ENCODE peak calls at places on chromosomes 5 and 9, in ten cellular contexts. Y is esophagus squamous epithelium; D is upper lobe of right lung; W is psoas muscle; C is IMR-90; T is stomach; F is adrenal gland; G is CD4-positive, alpha-beta memory T cell; Z is colonic mucosa; N is PC-9. O is an unnamed sample.
A peak's percentile ranks its signal among the peaks of the same experiment; 100 is the strongest.

GRCh38 chr5:71748360-71748759 is 29.3 kb downstream of the CARTPT start:
- DNase-seq in Y (no peak), D (no peak), W (peak; percentile 12), C (no peak), T (peak; percentile 97), F (peak; percentile 69), G (no peak), Z (peak; percentile 88), N (no peak), O (no peak)

GRCh38 chr9:98396236-98396635 is 140.8 kb upstream of the TBC1D2 start:
- DNase-seq in Y (no peak), D (no peak), W (no peak), C (no peak), T (no peak), F (no peak), G (no peak), Z (no peak), N (no peak), O (no peak)

GRCh38 chr9:137733429-137733828 is 114.6 kb downstream of the EHMT1 start:
- DNase-seq in Y (no peak), D (no peak), W (no peak), C (no peak), T (no peak), F (no peak), G (no peak), Z (no peak), N (no peak), O (no peak)

GRCh38 chr5:42495908-42496307 is 72.7 kb downstream of the GHR start:
- DNase-seq in Y (no peak), D (no peak), W (no peak), C (no peak), T (no peak), F (peak; percentile 45), G (no peak), Z (no peak), N (peak; percentile 33), O (no peak)

GRCh38 chr9:122033775-122034373 is 59.2 kb downstream of the TTLL11 start:
- DNase-seq in Y (no peak), D (no peak), W (no peak), C (no peak), T (no peak), F (no peak), G (no peak), Z (no peak), N (no peak), O (no peak)

GRCh38 chr9:133098104-133098754 is 22.8 kb downstream of the RALGDS start:
- DNase-seq in Y (no peak), D (peak; percentile 61), W (no peak), C (no peak), T (no peak), F (peak; percentile 22), G (no peak), Z (no peak), N (no peak), O (no peak)

GRCh38 chr5:34411470-34412346 is 244.4 kb upstream of the RAI14 start:
- DNase-seq in Y (no peak), D (no peak), W (no peak), C (peak; percentile 47), T (no peak), F (no peak), G (no peak), Z (no peak), N (no peak), O (no peak)

GRCh38 chr9:130239363-130239695 is 26.2 kb upstream of the HMCN2 start:
- DNase-seq in Y (no peak), D (no peak), W (no peak), C (no peak), T (no peak), F (no peak), G (no peak), Z (no peak), N (no peak), O (no peak)

GRCh38 chr9:4371108-4371507 is 71.2 kb upstream of the GLIS3 start:
- DNase-seq in Y (no peak), D (no peak), W (no peak), C (peak; percentile 92), T (no peak), F (no peak), G (no peak), Z (no peak), N (no peak), O (no peak)

GRCh38 chr9:107243757-107244156 is 39.3 kb upstream of the RAD23B start:
- DNase-seq in Y (no peak), D (no peak), W (no peak), C (peak; percentile 83), T (peak; percentile 29), F (no peak), G (no peak), Z (peak; percentile 82), N (peak; percentile 99), O (no peak)

GRCh38 chr9:89234636-89235035 is 56.0 kb upstream of the SHC3 start:
- DNase-seq in Y (no peak), D (peak; percentile 80), W (peak; percentile 15), C (peak; percentile 13), T (no peak), F (peak; percentile 22), G (no peak), Z (no peak), N (no peak), O (no peak)

GRCh38 chr9:72612449-72612848 is 91.0 kb downstream of the TMC1 start:
- DNase-seq in Y (no peak), D (no peak), W (no peak), C (no peak), T (no peak), F (no peak), G (no peak), Z (no peak), N (no peak), O (no peak)

GRCh38 chr9:101326501-101326900 is 58.3 kb downstream of the BAAT start:
- DNase-seq in Y (no peak), D (no peak), W (no peak), C (no peak), T (no peak), F (no peak), G (no peak), Z (no peak), N (no peak), O (no peak)

GRCh38 chr5:73382412-73382795 is 66.2 kb downstream of the FOXD1 start:
- DNase-seq in Y (no peak), D (no peak), W (no peak), C (no peak), T (no peak), F (no peak), G (no peak), Z (no peak), N (no peak), O (no peak)

GRCh38 chr5:73380052-73380451 is 68.5 kb downstream of the FOXD1 start:
- DNase-seq in Y (no peak), D (no peak), W (no peak), C (no peak), T (no peak), F (no peak), G (no peak), Z (no peak), N (no peak), O (no peak)

GRCh38 chr5:73379435-73379834 is 69.1 kb downstream of the FOXD1 start:
- DNase-seq in Y (no peak), D (no peak), W (no peak), C (no peak), T (no peak), F (no peak), G (no peak), Z (no peak), N (no peak), O (no peak)

GRCh38 chr5:73380710-73381586 is 67.6 kb downstream of the FOXD1 start:
- DNase-seq in Y (no peak), D (peak; percentile 63), W (no peak), C (no peak), T (no peak), F (no peak), G (no peak), Z (no peak), N (no peak), O (no peak)

GRCh38 chr5:73381587-73382411 is 66.8 kb downstream of the FOXD1 start:
- DNase-seq in Y (no peak), D (no peak), W (no peak), C (no peak), T (no peak), F (no peak), G (peak; percentile 13), Z (no peak), N (no peak), O (no peak)
- H3K9me3 ChIP-seq in Y (no peaks in the 10 kb centered on the region), D (no peaks in the 10 kb centered on the region), W (peaks cover 7% of the 10 kb centered on the region), C (peaks cover 15% of the 10 kb centered on the region), T (peaks cover 26% of the 10 kb centered on the region), F (no peaks in the 10 kb centered on the region), G (no peaks in the 10 kb centered on the region), Z (no peaks in the 10 kb centered on the region), N (peaks cover 17% of the 10 kb centered on the region), O (no peaks in the 10 kb centered on the region)

GRCh38 chr9:90822866-90823265 is 21.2 kb downstream of the SYK start:
- DNase-seq in Y (no peak), D (no peak), W (no peak), C (no peak), T (no peak), F (no peak), G (no peak), Z (no peak), N (no peak), O (no peak)
- H3K9me3 ChIP-seq in Y (no peaks in the 10 kb centered on the region), D (no peaks in the 10 kb centered on the region), W (no peaks in the 10 kb centered on the region), C (no peaks in the 10 kb centered on the region), T (no peaks in the 10 kb centered on the region), F (no peaks in the 10 kb centered on the region), G (peaks cover 4% of the 10 kb centered on the region), Z (no peaks in the 10 kb centered on the region), N (peaks cover 6% of the 10 kb centered on the region), O (no peaks in the 10 kb centered on the region)

GRCh38 chr5:43691275-43691674 is 88.3 kb downstream of the NNT start:
- DNase-seq in Y (no peak), D (no peak), W (no peak), C (no peak), T (no peak), F (no peak), G (no peak), Z (no peak), N (no peak), O (no peak)

GRCh38 chr5:43694027-43694426 is 91.0 kb downstream of the NNT start:
- DNase-seq in Y (no peak), D (no peak), W (no peak), C (no peak), T (no peak), F (no peak), G (no peak), Z (no peak), N (no peak), O (no peak)

DNA sequence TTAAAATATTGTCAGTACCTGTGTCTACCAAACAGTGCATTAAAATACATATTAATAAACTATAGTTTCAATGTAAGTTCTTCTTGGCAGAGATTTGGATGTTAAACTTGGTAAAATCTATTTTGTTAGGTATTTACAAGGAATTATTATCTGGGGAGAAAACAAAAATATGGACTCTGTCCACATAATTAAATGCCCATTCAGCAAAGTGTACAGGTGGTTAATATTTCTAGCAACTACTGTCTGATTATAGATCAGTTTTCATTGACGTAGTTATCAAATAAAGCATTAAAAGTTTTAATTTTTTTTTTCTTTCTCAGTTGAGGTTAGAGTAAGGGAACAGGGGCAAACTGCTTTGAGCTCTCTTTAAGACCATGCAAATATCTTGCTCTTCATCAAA is 88.9 kb downstream of the NNT start:
- DNase-seq in Y (no peak), D (no peak), W (no peak), C (no peak), T (no peak), F (no peak), G (no peak), Z (no peak), N (no peak), O (no peak)
- H3K9me3 ChIP-seq in Y (no peaks in the 10 kb centered on the region), D (no peaks in the 10 kb centered on the region), W (no peaks in the 10 kb centered on the region), C (no peaks in the 10 kb centered on the region), T (no peaks in the 10 kb centered on the region), F (no peaks in the 10 kb centered on the region), G (no peaks in the 10 kb centered on the region), Z (no peaks in the 10 kb centered on the region), N (no peaks in the 10 kb centered on the region), O (peaks cover 2% of the 10 kb centered on the region)

GRCh38 chr5:39363217-39363616 is 1.1 kb downstream of the C9 start:
- DNase-seq in Y (no peak), D (no peak), W (no peak), C (no peak), T (no peak), F (no peak), G (no peak), Z (no peak), N (peak; percentile 19), O (no peak)
- H3K9me3 ChIP-seq in Y (no peaks in the 10 kb centered on the region), D (no peaks in the 10 kb centered on the region), W (no peaks in the 10 kb centered on the region), C (no peaks in the 10 kb centered on the region), T (no peaks in the 10 kb centered on the region), F (no peaks in the 10 kb centered on the region), G (no peaks in the 10 kb centered on the region), Z (no peaks in the 10 kb centered on the region), N (no peaks in the 10 kb centered on the region), O (no peaks in the 10 kb centered on the region)